ENCODE peak calls at places on chromosomes 3 and 15, in four cellular contexts. T, W, S and Q are unnamed samples.
A peak's percentile ranks its signal among the peaks of the same experiment; 100 is the strongest.

GRCh38 chr3:59286791-59287531 is 237.1 kb upstream of the CFAP20DC start:
- DNase-seq in W (no peak), S (no peak), T (no peak), Q (no peak)

GRCh38 chr15:69149163-69149562 is 11.3 kb upstream of the GLCE start:
- DNase-seq in S (no peak), W (no peak), T (no peak), Q (no peak)

GRCh38 chr3:8886556-8886955 is 76.7 kb downstream of the RAD18 start:
- DNase-seq in W (no peak), S (no peak), T (no peak), Q (no peak)

GRCh38 chr3:182704926-182705325 is 88.4 kb upstream of the ATP11B start:
- DNase-seq in S (no peak), T (no peak), W (no peak), Q (no peak)

GRCh38 chr15:89630974-89631901 is 24.0 kb downstream of the KIF7 start:
- DNase-seq in S (no peak), W (no peak), T (no peak), Q (no peak)

GRCh38 chr3:42778644-42779043 is 5.6 kb upstream of the CCDC13 start:
- DNase-seq in W (no peak), T (no peak), S (peak; percentile 60), Q (no peak)

GRCh38 chr3:39327746-39328349 is 1.7 kb upstream of the CCR8 start:
- DNase-seq in W (no peak), S (no peak), T (no peak), Q (no peak)

GRCh38 chr3:196641278-196642058 is 2.0 kb downstream of the NRROS start:
- DNase-seq in S (no peak), T (no peak), W (no peak), Q (no peak)

GRCh38 chr3:122357828-122358617 is 25.0 kb downstream of the MIX23 start:
- DNase-seq in S (no peak), T (no peak), W (no peak), Q (peak; percentile 59)

GRCh38 chr15:57345584-57345983 is 30.7 kb upstream of the CGNL1 start:
- DNase-seq in W (no peak), T (no peak), S (no peak), Q (no peak)

GRCh38 chr3:152719264-152719663 is 115.7 kb upstream of the P2RY1 start:
- DNase-seq in S (no peak), T (no peak), W (no peak), Q (peak; percentile 59)

GRCh38 chr3:156389151-156389760 is 165.7 kb downstream of the SSR3 start:
- DNase-seq in S (no peak), T (no peak), W (no peak), Q (no peak)

GRCh38 chr3:187919018-187919417 is 173.8 kb upstream of the BCL6 start:
- DNase-seq in T (no peak), W (no peak), S (no peak), Q (no peak)

GRCh38 chr15:39738998-39739397 is 43.6 kb downstream of the FSIP1 start:
- DNase-seq in W (no peak), S (no peak), T (no peak), Q (no peak)

GRCh38 chr15:66164788-66165187 is 88.8 kb downstream of the MEGF11 start:
- DNase-seq in T (no peak), W (no peak), S (no peak), Q (no peak)

GRCh38 chr3:72336821-72337479 is 511.3 kb downstream of the SHQ1 start:
- DNase-seq in S (peak; percentile 71), T (peak; percentile 19), W (peak; percentile 89), Q (peak; percentile 67)

GRCh38 chr3:190575441-190576190 is 61.7 kb downstream of the IL1RAP start:
- DNase-seq in S (no peak), T (no peak), W (no peak), Q (no peak)

GRCh38 chr3:77348244-77348855 is 308.5 kb downstream of the ROBO2 start:
- DNase-seq in T (peak; percentile 23), S (no peak), W (no peak), Q (no peak)

GRCh38 chr3:4493008-4493930 is at the start of gene ITPR1:
- DNase-seq in T (peak; percentile 97), S (peak; percentile 97), W (peak; percentile 99), Q (peak; percentile 94)

GRCh38 chr3:4491873-4492239 is 1.3 kb upstream of the ITPR1 start:
- DNase-seq in S (no peak), T (no peak), W (no peak), Q (no peak)

GRCh38 chr3:4494807-4495200 is 1.7 kb downstream of the ITPR1 start:
- DNase-seq in S (no peak), W (no peak), T (no peak), Q (no peak)

GRCh38 chr3:4493931-4494806 is 1.0 kb downstream of the ITPR1 start:
- DNase-seq in W (no peak), S (no peak), T (peak; percentile 5), Q (no peak)

GRCh38 chr3:4492240-4493007 is 724 bp upstream of the ITPR1 start:
- DNase-seq in W (peak; percentile 83), T (peak; percentile 36), S (peak; percentile 30), Q (peak; percentile 72)
- H3K27ac ChIP-seq in W (no peak overlapping the region), T (no peak overlapping the region), S (peak overlapping the region; percentile 83), Q (peak overlapping the region; percentile 52)

GRCh38 chr15:79209116-79209515 is 73.4 kb upstream of the ANKRD34C start:
- DNase-seq in W (no peak), T (no peak), S (no peak), Q (no peak)
- H3K27me3 ChIP-seq in W (no peaks in the 10 kb centered on the region), T (peaks cover 25% of the 10 kb centered on the region), S (no peaks in the 10 kb centered on the region), Q (peaks cover 44% of the 10 kb centered on the region)

DNA sequence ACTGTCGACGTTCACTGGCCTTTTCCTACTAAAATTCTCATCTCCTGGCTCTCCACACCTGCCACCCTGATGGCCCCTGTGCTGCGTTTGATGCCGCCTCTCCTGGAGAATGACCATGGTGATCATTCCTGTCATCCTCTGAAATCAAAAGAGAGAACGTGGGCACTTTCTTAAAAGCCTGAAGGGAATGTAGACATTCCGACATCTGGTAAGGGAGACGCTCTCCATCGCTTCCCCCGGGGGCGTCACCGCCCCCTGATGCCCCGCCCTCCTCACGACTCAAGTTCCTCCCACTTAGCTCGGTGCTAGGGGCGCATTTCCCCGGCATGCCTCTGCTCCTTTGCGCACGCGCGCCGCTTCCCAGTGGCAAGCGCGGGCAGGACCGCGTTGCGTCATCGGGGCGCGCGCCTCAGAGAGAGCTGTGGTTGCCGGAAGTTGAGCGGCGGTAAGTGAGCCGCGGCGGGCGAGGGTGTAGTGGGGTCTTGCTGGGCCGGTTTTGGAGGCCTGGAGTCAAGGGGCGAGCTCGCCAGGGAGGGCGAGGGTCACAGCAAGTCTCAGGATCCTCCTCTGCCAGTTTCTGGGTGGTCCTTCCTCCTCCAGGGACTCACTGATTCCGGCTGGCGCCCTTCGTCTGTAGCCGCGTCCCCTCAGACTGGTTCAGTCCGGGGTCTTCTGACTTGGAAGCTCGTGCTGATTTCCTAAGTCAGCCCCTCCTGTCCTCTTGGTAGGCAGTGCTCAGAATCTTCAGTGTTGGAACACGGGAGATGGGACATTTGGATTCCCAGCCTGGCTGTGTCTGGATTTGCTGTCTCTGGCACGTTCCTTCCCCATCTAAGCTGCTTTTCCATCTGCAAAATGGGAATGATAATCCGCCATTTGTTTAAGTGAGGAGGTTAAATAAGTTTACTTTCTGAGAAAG is at the start of gene ATG7:
- DNase-seq in T (peak; percentile 95), S (peak; percentile 95), W (peak; percentile 99), Q (peak; percentile 76)
- H3K27ac ChIP-seq in T (peak within 1 kb of the TSS; percentile 58), S (peak within 1 kb of the TSS; percentile 93), W (no peak within 1 kb of the TSS), Q (peak within 1 kb of the TSS; percentile 75)

GRCh38 chr3:54122046-54122801 is at the start of gene CACNA2D3:
- DNase-seq in S (no peak), W (no peak), T (no peak), Q (no peak)
- H3K27me3 ChIP-seq in S (no peaks in the 10 kb centered on the region), W (no peaks in the 10 kb centered on the region), T (peaks cover 15% of the 10 kb centered on the region), Q (peaks cover 84% of the 10 kb centered on the region)

GRCh38 chr15:29615791-29616190 is 206.5 kb downstream of the TJP1 start:
- DNase-seq in W (no peak), S (no peak), T (no peak), Q (no peak)

GRCh38 chr15:29613951-29614382 is 208.3 kb downstream of the TJP1 start:
- DNase-seq in W (no peak), T (peak; percentile 28), S (no peak), Q (no peak)

GRCh38 chr15:29611057-29611456 is 211.2 kb downstream of the TJP1 start:
- DNase-seq in T (no peak), S (no peak), W (no peak), Q (no peak)

GRCh38 chr15:29612701-29613100 is 209.6 kb downstream of the TJP1 start:
- DNase-seq in T (no peak), S (no peak), W (no peak), Q (no peak)

DNA sequence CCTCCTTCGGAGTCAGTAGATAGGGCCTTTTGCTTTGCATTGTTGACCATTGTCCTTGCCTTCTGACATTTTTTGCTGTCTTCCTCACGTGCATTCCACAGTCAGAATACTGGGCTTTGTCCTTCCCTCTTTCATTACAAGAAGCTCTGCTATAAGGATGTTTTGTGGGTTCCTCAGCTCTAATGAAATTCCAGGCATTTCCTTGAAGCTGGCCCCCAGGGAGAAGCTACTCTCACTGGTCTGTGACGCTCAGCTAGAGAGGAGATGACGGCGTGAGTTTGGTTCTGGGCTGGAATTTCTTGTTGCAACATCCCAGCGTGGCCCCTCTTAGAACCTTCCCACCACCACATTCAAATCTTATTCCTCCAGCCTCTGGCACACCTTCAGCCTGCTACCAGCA is 210.2 kb downstream of the TJP1 start:
- DNase-seq in W (no peak), T (no peak), S (no peak), Q (no peak)
- H3K27ac ChIP-seq in W (no peak overlapping the region), T (no peak overlapping the region), S (no peak overlapping the region), Q (no peak overlapping the region)

DNA sequence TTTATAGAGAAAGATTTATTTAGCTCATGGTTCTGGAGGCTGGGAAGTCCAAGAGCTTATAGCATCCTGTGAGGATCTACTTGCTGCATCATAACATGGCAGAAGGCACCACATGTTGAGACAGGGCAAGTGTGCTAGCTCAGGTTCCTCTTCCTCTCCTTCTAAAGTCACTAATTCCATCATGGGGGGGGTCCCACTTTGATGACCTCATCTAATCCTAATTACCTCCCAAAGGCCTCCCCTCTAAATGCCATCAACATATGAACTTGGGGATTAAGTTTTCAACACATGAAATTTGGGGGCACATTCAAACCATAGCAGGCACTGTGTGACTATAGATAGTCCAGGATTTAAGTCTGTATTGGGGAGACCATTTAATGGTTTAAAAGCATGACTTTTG is 297.1 kb upstream of the ROPN1 start:
- DNase-seq in S (no peak), T (no peak), W (no peak), Q (no peak)
- H3K27me3 ChIP-seq in S (no peaks in the 10 kb centered on the region), T (peaks cover 32% of the 10 kb centered on the region), W (no peaks in the 10 kb centered on the region), Q (peaks cover 75% of the 10 kb centered on the region)

GRCh38 chr15:27339138-27339537 is 368.2 kb downstream of the GABRG3 start:
- DNase-seq in W (no peak), S (no peak), T (no peak), Q (no peak)

GRCh38 chr15:27341780-27342343 is 370.9 kb downstream of the GABRG3 start:
- DNase-seq in W (no peak), T (no peak), S (no peak), Q (no peak)

DNA sequence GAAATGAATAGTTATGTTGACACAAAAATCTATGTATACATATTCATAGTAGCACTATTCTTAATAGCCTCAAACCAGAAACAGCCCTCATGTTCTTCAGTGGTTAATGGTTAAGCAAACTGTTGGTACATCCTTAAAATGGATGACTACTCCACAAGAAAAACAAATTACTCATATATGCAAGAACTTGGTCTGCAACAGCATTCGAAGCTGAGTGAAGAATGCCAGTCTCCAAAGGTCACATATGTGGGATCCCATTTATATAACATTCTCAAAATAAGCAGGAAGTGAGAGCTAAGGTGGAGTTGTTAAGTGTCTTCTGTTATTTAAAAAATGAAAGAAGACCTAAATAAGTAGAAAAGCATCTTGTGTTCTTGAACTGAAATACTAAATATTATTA is 365.7 kb downstream of the GABRG3 start:
- DNase-seq in W (no peak), T (no peak), S (no peak), Q (no peak)
- H3K27ac ChIP-seq in W (no peak overlapping the region), T (no peak overlapping the region), S (no peak overlapping the region), Q (no peak overlapping the region)